ENCODE peak calls at places on chromosomes 3 and 15, in ten cellular contexts. D, U, H, S, I, R, N, X, C and Y are unnamed samples.

GRCh38 chr3:14441920-14442300 is 39.5 kb downstream of the SLC6A6 start:
- DNase-seq in I (no peak), H (no peak), S (no peak), C (no peak), N (no peak), D (no peak), R (no peak), X (no peak), U (no peak), Y (no peak)

GRCh38 chr3:108441081-108441507 is 69.3 kb downstream of the MYH15 start:
- DNase-seq in U (no peak), I (no peak), N (peak), D (no peak), R (no peak), C (no peak), S (no peak), H (no peak), X (no peak), Y (no peak)

GRCh38 chr3:149765762-149766334 is 13.6 kb upstream of the COMMD2 start:
- DNase-seq in N (peak), R (no peak), I (no peak), D (no peak), X (no peak), S (no peak), H (no peak), U (no peak), C (no peak), Y (no peak)

GRCh38 chr3:97278506-97278905 is 464.1 kb downstream of the EPHA6 start:
- DNase-seq in D (no peak), U (no peak), N (peak), X (no peak), S (no peak), R (no peak), H (no peak), C (no peak), I (no peak), Y (no peak)

GRCh38 chr3:186589856-186590579 is 19.5 kb downstream of the DNAJB11 start:
- DNase-seq in X (peak), U (no peak), N (no peak), C (no peak), R (no peak), H (no peak), S (peak), D (no peak), I (no peak), Y (no peak)

GRCh38 chr3:170180107-170180951 is 1.2 kb downstream of the PHC3 start:
- DNase-seq in D (no peak), H (peak), R (no peak), S (peak), C (no peak), N (no peak), X (no peak), U (no peak), I (peak), Y (no peak)

GRCh38 chr15:74799843-74800558 is 12.6 kb upstream of the LMAN1L start:
- DNase-seq in R (peak), D (no peak), U (peak), S (peak), X (peak), H (peak), I (peak), C (peak), N (peak), Y (no peak)

GRCh38 chr15:80106051-80106450 is 46.6 kb downstream of the ZFAND6 start:
- DNase-seq in N (no peak), U (no peak), X (no peak), S (no peak), D (no peak), C (no peak), I (no peak), R (no peak), H (no peak), Y (no peak)

GRCh38 chr3:107916166-107916565 is 174.7 kb downstream of the CD47 start:
- DNase-seq in S (no peak), H (no peak), R (no peak), X (no peak), U (no peak), D (no peak), C (no peak), N (no peak), I (no peak), Y (no peak)

GRCh38 chr3:73729969-73730440 is 105.3 kb upstream of the PDZRN3 start:
- DNase-seq in U (peak), X (no peak), N (no peak), S (peak), I (peak), H (no peak), D (no peak), C (no peak), R (no peak), Y (peak)

GRCh38 chr3:194277547-194278091 is 73.5 kb downstream of the CPN2 start:
- DNase-seq in R (peak), C (no peak), X (no peak), N (peak), U (no peak), D (no peak), S (peak), H (no peak), I (no peak), Y (no peak)

GRCh38 chr3:160126046-160126445 is 99.2 kb upstream of the C3orf80 start:
- DNase-seq in U (no peak), N (no peak), C (no peak), S (no peak), X (no peak), D (no peak), H (no peak), R (no peak), I (no peak), Y (no peak)

GRCh38 chr3:196431193-196432136 is 762 bp downstream of the UBXN7 start:
- DNase-seq in D (no peak), N (peak), I (peak), U (peak), R (peak), C (no peak), X (peak), S (peak), H (peak), Y (no peak)

GRCh38 chr3:54931182-54931581 is 3.3 kb upstream of the LRTM1 start:
- DNase-seq in D (no peak), S (no peak), H (no peak), N (peak), R (no peak), I (no peak), X (no peak), U (no peak), C (no peak), Y (no peak)

GRCh38 chr3:86702381-86702958 is 288.5 kb downstream of the VGLL3 start:
- DNase-seq in D (no peak), N (peak), S (no peak), R (no peak), X (no peak), I (no peak), H (peak), U (no peak), C (no peak), Y (no peak)

GRCh38 chr3:105108823-105109222 is 257.9 kb upstream of the ALCAM start:
- DNase-seq in R (no peak), X (no peak), S (no peak), U (no peak), C (no peak), D (no peak), H (no peak), N (no peak), I (no peak), Y (no peak)

GRCh38 chr3:14772533-14773138 is 46.1 kb upstream of the FGD5 start:
- DNase-seq in H (no peak), D (no peak), N (no peak), S (no peak), U (no peak), C (no peak), X (no peak), I (peak), R (peak), Y (no peak)

GRCh38 chr3:172042136-172042535 is 2.8 kb downstream of the FNDC3B start:
- DNase-seq in X (no peak), I (no peak), R (no peak), C (no peak), D (no peak), U (no peak), H (no peak), N (no peak), S (no peak), Y (no peak)

GRCh38 chr15:68821190-68821897 is 649 bp upstream of the ANP32A start:
- DNase-seq in D (no peak), U (no peak), X (no peak), R (peak), C (no peak), I (no peak), S (peak), H (peak), N (no peak), Y (no peak)

GRCh38 chr15:76976572-76977270 is 18.2 kb upstream of the PSTPIP1 start:
- DNase-seq in N (no peak), U (no peak), D (no peak), H (no peak), C (no peak), I (no peak), S (no peak), X (no peak), R (no peak), Y (no peak)

GRCh38 chr3:8643693-8644365 is 769 bp downstream of the SSUH2 start:
- DNase-seq in R (no peak), I (no peak), U (no peak), D (no peak), N (no peak), S (no peak), H (no peak), C (no peak), X (no peak), Y (no peak)

GRCh38 chr3:60610441-60611112 is 640.7 kb downstream of the FHIT start:
- DNase-seq in N (no peak), R (peak), S (peak), C (no peak), H (no peak), X (peak), I (peak), U (peak), D (peak), Y (peak)

GRCh38 chr15:47674576-47675232 is 42.6 kb upstream of the SEMA6D start:
- DNase-seq in U (peak), D (no peak), H (no peak), C (no peak), R (no peak), N (no peak), I (no peak), X (no peak), S (no peak), Y (no peak)

GRCh38 chr3:168671091-168671490 is 575.4 kb upstream of the GOLIM4 start:
- DNase-seq in H (no peak), S (no peak), X (no peak), U (no peak), N (no peak), D (no peak), R (no peak), I (peak), C (no peak), Y (no peak)

GRCh38 chr15:55741592-55742497 is 1.1 kb downstream of the PRTG start:
- DNase-seq in D (no peak), S (no peak), I (peak), U (no peak), N (peak), C (no peak), H (peak), X (peak), R (peak), Y (peak)

GRCh38 chr15:55740479-55740878 is 2.5 kb downstream of the PRTG start:
- DNase-seq in U (no peak), R (no peak), S (no peak), C (no peak), D (no peak), I (no peak), N (no peak), X (no peak), H (no peak), Y (no peak)

GRCh38 chr15:55742498-55742926 is 440 bp downstream of the PRTG start:
- DNase-seq in R (peak), H (peak), X (peak), C (no peak), D (no peak), N (no peak), S (peak), U (peak), I (peak), Y (peak)

GRCh38 chr15:55739641-55740040 is 3.3 kb downstream of the PRTG start:
- DNase-seq in N (no peak), U (no peak), D (no peak), I (no peak), C (no peak), X (no peak), R (no peak), S (no peak), H (no peak), Y (no peak)

GRCh38 chr15:55740981-55741591 is 1.9 kb downstream of the PRTG start:
- DNase-seq in I (no peak), R (no peak), U (no peak), H (no peak), D (no peak), N (no peak), C (no peak), X (no peak), S (no peak), Y (no peak)
- H3K4me3 ChIP-seq in I (no peak), R (peak), U (no peak), H (peak), D (no peak), N (peak), C (peak), X (peak), S (no peak), Y (peak)

GRCh38 chr3:10370429-10370828 is 49.5 kb upstream of the SEC13 start:
- DNase-seq in H (no peak), X (no peak), I (no peak), S (no peak), R (no peak), C (no peak), D (peak), U (no peak), N (peak), Y (no peak)
- H3K27ac ChIP-seq in H (no peak), X (no peak), I (no peak), S (no peak), R (no peak), C (no peak), D (peak), U (no peak), N (no peak), Y (no peak)

GRCh38 chr3:120451670-120452220 is 953 bp upstream of the FSTL1 start:
- DNase-seq in X (no peak), S (no peak), R (no peak), I (no peak), C (no peak), N (peak), U (no peak), H (no peak), D (no peak), Y (no peak)
- H3K4me3 ChIP-seq in X (no peak), S (no peak), R (no peak), I (no peak), C (no peak), N (peak), U (no peak), H (no peak), D (peak), Y (peak)

GRCh38 chr3:46978985-46979944 is at the start of gene NBEAL2:
- DNase-seq in S (peak), D (peak), H (peak), R (peak), I (peak), C (peak), X (peak), U (peak), N (peak), Y (peak)

GRCh38 chr3:46979958-46980497 is 562 bp downstream of the NBEAL2 start:
- DNase-seq in D (no peak), S (peak), U (peak), R (peak), I (peak), H (no peak), C (no peak), X (peak), N (no peak), Y (no peak)

GRCh38 chr3:46977811-46978195 is 1.3 kb upstream of the CCDC12 start:
- DNase-seq in D (no peak), C (no peak), I (no peak), X (no peak), R (no peak), N (no peak), S (no peak), U (no peak), H (no peak), Y (no peak)

GRCh38 chr3:46976326-46977190 is at the start of gene CCDC12:
- DNase-seq in H (peak), I (peak), R (peak), X (peak), N (peak), D (peak), C (peak), S (peak), U (peak), Y (peak)

DNA sequence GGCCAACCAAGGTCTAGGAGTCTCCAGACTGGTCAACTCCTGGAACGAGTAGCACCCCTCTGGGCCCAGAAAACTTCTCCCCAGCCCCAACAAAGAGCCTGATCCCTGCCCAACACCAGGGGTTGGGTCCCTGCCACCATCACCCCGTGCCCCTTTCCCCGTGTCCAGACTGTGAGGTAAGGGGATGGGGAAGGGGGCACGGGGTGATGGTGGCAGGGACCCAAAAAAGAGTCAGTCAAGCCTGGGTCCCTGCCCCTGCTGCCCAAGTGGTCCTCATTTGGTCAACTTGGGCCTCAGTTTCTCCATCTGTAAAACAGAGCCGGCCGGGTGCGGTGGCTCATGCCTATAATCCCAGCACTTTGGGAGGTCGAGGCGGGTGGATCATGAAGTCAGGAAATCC is 1.1 kb upstream of the NBEAL2 start:
- DNase-seq in N (no peak), H (no peak), I (no peak), R (no peak), X (no peak), C (no peak), D (no peak), S (no peak), U (no peak), Y (no peak)
- H3K27ac ChIP-seq in N (no peak), H (peak), I (peak), R (no peak), X (peak), C (peak), D (no peak), S (peak), U (peak), Y (peak)

GRCh38 chr3:141403576-141403975 is 35.3 kb downstream of the ZBTB38 start:
- DNase-seq in N (no peak), U (no peak), S (no peak), X (no peak), H (no peak), I (no peak), R (no peak), D (no peak), C (no peak), Y (no peak)
- H3K4me3 ChIP-seq in N (no peak), U (no peak), S (peak), X (no peak), H (peak), I (peak), R (peak), D (peak), C (no peak), Y (peak)

DNA sequence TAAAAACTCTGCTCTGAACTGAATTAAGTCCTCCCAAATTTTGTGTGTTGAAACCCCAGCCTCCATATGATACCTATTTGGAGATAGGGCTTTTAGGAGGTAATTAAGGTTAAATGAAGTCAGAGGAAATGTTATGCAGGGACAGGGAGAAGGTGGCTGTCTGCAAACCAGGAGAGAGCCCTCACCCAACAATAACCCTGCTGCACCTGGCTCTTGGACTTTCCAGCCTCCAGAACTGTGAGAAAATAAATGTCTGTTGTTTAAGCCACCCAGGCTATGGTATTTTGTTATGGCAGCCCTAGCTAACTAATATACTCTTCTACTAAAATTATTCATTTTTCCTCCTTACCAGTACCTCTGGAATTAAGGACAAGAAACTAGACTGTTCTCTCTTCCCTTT is 79.5 kb downstream of the MEIS2 start:
- DNase-seq in C (no peak), X (no peak), U (no peak), D (no peak), R (no peak), I (no peak), N (no peak), H (no peak), S (no peak), Y (no peak)
- H3K27ac ChIP-seq in C (no peak), X (no peak), U (peak), D (no peak), R (no peak), I (no peak), N (peak), H (no peak), S (peak), Y (peak)

GRCh38 chr3:11770477-11771381 is 76.0 kb downstream of the TAMM41 start:
- DNase-seq in X (peak), H (peak), S (peak), U (peak), R (peak), D (peak), C (no peak), N (peak), I (peak), Y (no peak)

GRCh38 chr3:11768604-11769003 is 78.1 kb downstream of the TAMM41 start:
- DNase-seq in R (no peak), N (no peak), S (no peak), U (no peak), C (no peak), I (no peak), H (no peak), D (no peak), X (no peak), Y (no peak)

GRCh38 chr3:11774296-11774877 is 72.3 kb downstream of the TAMM41 start:
- DNase-seq in I (peak), S (peak), N (peak), D (no peak), C (no peak), U (peak), R (peak), X (peak), H (peak), Y (no peak)

GRCh38 chr3:11769704-11770103 is 77.0 kb downstream of the TAMM41 start:
- DNase-seq in H (no peak), S (no peak), X (no peak), I (no peak), D (no peak), C (no peak), R (no peak), U (no peak), N (no peak), Y (no peak)

GRCh38 chr3:11770105-11770476 is 76.6 kb downstream of the TAMM41 start:
- DNase-seq in I (no peak), U (no peak), R (no peak), N (peak), C (no peak), D (no peak), H (no peak), S (no peak), X (no peak), Y (no peak)
- H3K4me3 ChIP-seq in I (no peak), U (no peak), R (no peak), N (no peak), C (no peak), D (peak), H (no peak), S (no peak), X (no peak), Y (peak)

GRCh38 chr3:45966371-45966780 is 23.1 kb downstream of the CXCR6 start:
- DNase-seq in C (no peak), I (no peak), R (no peak), S (no peak), H (no peak), X (no peak), U (no peak), D (no peak), N (no peak), Y (no peak)

GRCh38 chr3:45967724-45968123 is 24.5 kb downstream of the CXCR6 start:
- DNase-seq in H (no peak), C (no peak), S (no peak), X (no peak), D (no peak), U (no peak), I (no peak), R (no peak), N (no peak), Y (no peak)

GRCh38 chr3:45968149-45968548 is 24.9 kb downstream of the CXCR6 start:
- DNase-seq in N (no peak), X (no peak), C (no peak), D (no peak), S (no peak), U (no peak), R (no peak), I (no peak), H (no peak), Y (no peak)

GRCh38 chr3:45968706-45969105 is 25.4 kb downstream of the CXCR6 start:
- DNase-seq in U (no peak), N (no peak), I (no peak), C (no peak), H (no peak), X (no peak), R (no peak), S (no peak), D (no peak), Y (no peak)

DNA sequence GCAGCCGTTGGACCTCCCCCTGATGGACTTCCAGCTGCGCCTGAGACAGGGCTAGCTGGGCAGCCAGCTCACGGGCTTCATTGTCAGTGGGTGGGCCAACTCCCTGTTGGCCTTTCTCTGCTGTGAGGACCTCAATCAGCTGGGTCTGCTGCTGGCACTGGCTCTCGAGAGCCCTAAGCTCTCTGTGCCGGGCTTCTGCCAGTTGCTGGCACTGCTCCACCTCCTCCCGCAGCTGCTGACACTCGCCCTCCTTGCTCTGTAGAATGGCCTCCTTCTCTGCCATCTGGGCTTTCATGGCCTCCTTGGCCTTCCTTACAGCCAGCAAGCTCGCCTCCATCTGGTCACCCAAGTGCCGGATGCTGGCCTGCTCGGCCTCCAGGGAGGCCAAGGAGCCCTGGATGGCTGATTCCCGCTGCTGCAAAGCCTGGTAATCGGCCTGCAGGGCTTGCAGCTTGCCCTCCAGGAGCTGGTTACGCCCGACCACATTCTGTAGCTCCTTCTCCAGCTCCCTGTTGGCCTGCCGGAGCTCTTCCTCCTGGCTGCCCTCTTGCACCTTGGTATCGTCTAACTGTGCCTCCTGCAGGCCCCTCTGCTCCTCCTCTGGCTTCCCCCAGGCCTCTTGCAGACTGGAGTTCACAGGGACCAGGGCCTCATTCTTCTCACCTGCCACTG is 23.8 kb downstream of the CXCR6 start:
- DNase-seq in X (no peak), S (no peak), R (no peak), D (no peak), N (no peak), I (no peak), C (no peak), U (no peak), H (no peak), Y (no peak)
- H3K27ac ChIP-seq in X (no peak), S (no peak), R (no peak), D (no peak), N (no peak), I (no peak), C (no peak), U (no peak), H (no peak), Y (no peak)